ENCODE peak calls at places on chromosomes 5 and 9, in four cellular contexts. One of them, this sample, is unnamed.

GRCh38 chr5:68046445-68046844 is 169.1 kb upstream of the PIK3R1 start:
- DNase-seq in GM23338: no peak
- DNase-seq in AG04449: peak
- DNase-seq in fibroblast of lung: peak
- DNase-seq in this sample: peak

GRCh38 chr9:126150411-126151030 is 176.1 kb upstream of the MVB12B start:
- DNase-seq in fibroblast of lung: no peak
- DNase-seq in GM23338: no peak
- DNase-seq in AG04449: no peak
- DNase-seq in this sample: no peak

GRCh38 chr5:35136386-35136785 is 88.6 kb upstream of the AGXT2 start:
- DNase-seq in GM23338: no peak
- DNase-seq in fibroblast of lung: peak
- DNase-seq in AG04449: peak
- DNase-seq in this sample: peak

GRCh38 chr5:119279093-119279492 is 76.7 kb upstream of the TNFAIP8 start:
- DNase-seq in GM23338: no peak
- DNase-seq in fibroblast of lung: no peak
- DNase-seq in AG04449: no peak
- DNase-seq in this sample: no peak

GRCh38 chr5:173802670-173803165 is 85.4 kb upstream of the CPEB4 start:
- DNase-seq in fibroblast of lung: peak
- DNase-seq in AG04449: no peak
- DNase-seq in GM23338: no peak
- DNase-seq in this sample: peak

GRCh38 chr9:112037281-112038016 is 137.6 kb downstream of the SUSD1 start:
- DNase-seq in GM23338: no peak
- DNase-seq in fibroblast of lung: peak
- DNase-seq in AG04449: peak
- DNase-seq in this sample: peak

GRCh38 chr5:60779431-60779830 is 64.6 kb downstream of the ELOVL7 start:
- DNase-seq in fibroblast of lung: no peak
- DNase-seq in AG04449: no peak
- DNase-seq in GM23338: peak
- DNase-seq in this sample: no peak

GRCh38 chr5:168147536-168148460 is 143.6 kb upstream of the WWC1 start:
- DNase-seq in AG04449: no peak
- DNase-seq in fibroblast of lung: no peak
- DNase-seq in GM23338: no peak
- DNase-seq in this sample: no peak

GRCh38 chr5:26009742-26010141 is 1028.6 kb downstream of the CDH9 start:
- DNase-seq in fibroblast of lung: no peak
- DNase-seq in AG04449: no peak
- DNase-seq in GM23338: peak
- DNase-seq in this sample: no peak

GRCh38 chr9:87402537-87402936 is 95.1 kb upstream of the DAPK1 start:
- DNase-seq in fibroblast of lung: no peak
- DNase-seq in GM23338: no peak
- DNase-seq in AG04449: no peak
- DNase-seq in this sample: no peak

GRCh38 chr5:19880859-19881436 is 107.1 kb downstream of the CDH18 start:
- DNase-seq in fibroblast of lung: no peak
- DNase-seq in AG04449: no peak
- DNase-seq in GM23338: peak
- DNase-seq in this sample: no peak

GRCh38 chr9:129446828-129447550 is 173.9 kb downstream of the C9orf50 start:
- DNase-seq in GM23338: no peak
- DNase-seq in AG04449: no peak
- DNase-seq in fibroblast of lung: no peak
- DNase-seq in this sample: no peak

GRCh38 chr9:128733256-128733655 is 9.3 kb upstream of the ZDHHC12 start:
- DNase-seq in GM23338: peak
- DNase-seq in AG04449: no peak
- DNase-seq in fibroblast of lung: peak
- DNase-seq in this sample: peak

GRCh38 chr9:105887679-105888078 is 193.3 kb downstream of the TMEM38B start:
- DNase-seq in fibroblast of lung: no peak
- DNase-seq in AG04449: no peak
- DNase-seq in GM23338: no peak
- DNase-seq in this sample: no peak

GRCh38 chr5:12648558-12648957 is 744.3 kb upstream of the CTNND2 start:
- DNase-seq in fibroblast of lung: no peak
- DNase-seq in GM23338: no peak
- DNase-seq in AG04449: no peak
- DNase-seq in this sample: no peak

GRCh38 chr5:96288845-96289185 is 144.2 kb downstream of the PCSK1 start:
- DNase-seq in AG04449: no peak
- DNase-seq in fibroblast of lung: peak
- DNase-seq in GM23338: no peak
- DNase-seq in this sample: peak

GRCh38 chr5:98307811-98308210 is 465.7 kb upstream of the RGMB start:
- DNase-seq in AG04449: peak
- DNase-seq in GM23338: no peak
- DNase-seq in fibroblast of lung: peak
- DNase-seq in this sample: peak

GRCh38 chr5:143886621-143887301 is 74.8 kb downstream of the HMHB1 start:
- DNase-seq in fibroblast of lung: peak
- DNase-seq in GM23338: no peak
- DNase-seq in AG04449: no peak
- DNase-seq in this sample: peak

GRCh38 chr9:89312154-89312616 is 1.2 kb downstream of the CKS2 start:
- DNase-seq in fibroblast of lung: peak
- DNase-seq in GM23338: peak
- DNase-seq in AG04449: no peak
- DNase-seq in this sample: peak

GRCh38 chr5:109844695-109845094 is 155.0 kb downstream of the MAN2A1 start:
- DNase-seq in fibroblast of lung: peak
- DNase-seq in AG04449: peak
- DNase-seq in GM23338: no peak
- DNase-seq in this sample: peak

GRCh38 chr9:98570663-98571440 is 137.9 kb downstream of the GABBR2 start:
- DNase-seq in GM23338: peak
- DNase-seq in AG04449: no peak
- DNase-seq in fibroblast of lung: no peak
- DNase-seq in this sample: no peak
- TF ChIP-seq CTCF in GM23338: peak
- TF ChIP-seq CTCF in AG04449: no peak
- TF ChIP-seq CTCF in fibroblast of lung: no peak
- TF ChIP-seq CTCF in this sample: no peak

DNA sequence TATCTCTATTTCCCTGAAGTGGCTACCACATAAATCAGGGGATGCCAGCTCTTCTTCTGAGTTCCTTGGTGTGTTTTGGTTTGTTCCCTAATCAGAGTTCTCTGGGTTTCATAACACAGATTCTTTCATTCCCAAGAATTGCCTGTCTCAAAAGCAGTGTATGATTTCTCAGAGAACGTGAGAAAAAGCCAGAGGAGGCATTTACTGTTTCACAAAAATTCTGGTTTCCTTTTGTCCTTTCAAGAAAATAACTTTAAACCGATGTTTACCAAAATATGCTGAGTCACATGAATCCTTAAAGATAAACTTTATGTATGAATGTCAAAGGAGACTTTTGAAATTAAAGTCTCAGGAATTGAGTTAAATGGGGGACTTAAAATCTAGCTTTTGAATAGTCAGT is 314.3 kb downstream of the EBF1 start:
- DNase-seq in AG04449: no peak
- DNase-seq in GM23338: no peak
- DNase-seq in fibroblast of lung: peak
- DNase-seq in this sample: peak
- TF ChIP-seq CTCF in AG04449: no peak
- TF ChIP-seq CTCF in GM23338: no peak
- TF ChIP-seq CTCF in fibroblast of lung: no peak
- TF ChIP-seq CTCF in this sample: no peak

DNA sequence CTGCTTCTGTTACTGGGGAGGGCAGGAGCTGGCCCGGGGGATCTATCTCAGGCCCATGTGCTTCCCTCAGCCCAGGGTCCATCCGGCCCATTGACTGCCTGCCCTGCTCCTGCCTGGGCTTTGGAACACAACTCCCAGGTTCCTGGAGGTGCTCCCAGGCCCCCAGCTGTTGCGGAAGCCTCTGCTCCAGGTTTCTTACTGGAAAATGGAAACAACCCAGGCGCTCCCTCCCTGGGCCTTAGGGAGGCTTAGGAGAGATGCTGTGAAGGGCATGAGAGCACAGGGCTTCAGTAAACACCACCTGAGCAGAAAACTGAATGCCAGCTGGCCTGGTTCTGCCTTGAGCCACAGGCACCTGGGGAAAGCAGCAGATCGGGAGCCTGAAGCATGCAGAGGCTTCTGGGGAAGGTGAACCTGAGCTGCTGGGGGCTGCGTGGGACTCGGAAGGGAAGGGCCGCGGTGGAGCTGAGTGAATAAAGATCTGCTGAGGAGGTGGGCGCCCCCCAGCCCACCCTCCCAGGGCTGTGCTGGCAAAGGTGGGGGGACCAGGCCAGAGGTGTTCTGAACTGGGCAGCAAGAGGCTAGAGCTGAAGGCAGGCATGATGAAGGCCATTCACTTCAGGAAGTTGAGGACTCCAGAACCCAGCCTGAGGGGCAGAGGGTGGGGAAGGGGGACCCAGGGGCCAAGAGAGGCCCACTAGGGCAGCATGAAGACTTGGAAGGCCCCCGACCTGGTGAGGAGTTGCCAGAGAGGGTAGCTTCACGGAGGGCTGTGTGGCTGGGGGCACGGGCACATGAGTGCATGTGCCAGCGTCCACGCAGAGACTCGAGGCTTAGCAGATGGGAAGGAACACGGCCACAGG is 64.8 kb downstream of the SHB start:
- DNase-seq in AG04449: no peak
- DNase-seq in fibroblast of lung: no peak
- DNase-seq in GM23338: no peak
- DNase-seq in this sample: no peak
- TF ChIP-seq CTCF in AG04449: no peak
- TF ChIP-seq CTCF in fibroblast of lung: no peak
- TF ChIP-seq CTCF in GM23338: no peak
- TF ChIP-seq CTCF in this sample: no peak

GRCh38 chr9:131801811-131802210 is 61.9 kb upstream of the RAPGEF1 start:
- DNase-seq in GM23338: peak
- DNase-seq in AG04449: no peak
- DNase-seq in fibroblast of lung: no peak
- DNase-seq in this sample: no peak
- TF ChIP-seq CTCF in GM23338: peak
- TF ChIP-seq CTCF in AG04449: no peak
- TF ChIP-seq CTCF in fibroblast of lung: no peak
- TF ChIP-seq CTCF in this sample: no peak

GRCh38 chr5:135978212-135978631 is 23.4 kb upstream of the LECT2 start:
- DNase-seq in AG04449: no peak
- DNase-seq in GM23338: peak
- DNase-seq in fibroblast of lung: no peak
- DNase-seq in this sample: no peak

GRCh38 chr5:135978993-135979392 is 24.2 kb upstream of the LECT2 start:
- DNase-seq in GM23338: no peak
- DNase-seq in AG04449: no peak
- DNase-seq in fibroblast of lung: no peak
- DNase-seq in this sample: no peak

GRCh38 chr5:135976216-135976615 is 21.4 kb upstream of the LECT2 start:
- DNase-seq in GM23338: no peak
- DNase-seq in AG04449: no peak
- DNase-seq in fibroblast of lung: no peak
- DNase-seq in this sample: no peak

GRCh38 chr5:135979510-135979909 is 24.7 kb upstream of the LECT2 start:
- DNase-seq in GM23338: no peak
- DNase-seq in AG04449: no peak
- DNase-seq in fibroblast of lung: peak
- DNase-seq in this sample: peak

DNA sequence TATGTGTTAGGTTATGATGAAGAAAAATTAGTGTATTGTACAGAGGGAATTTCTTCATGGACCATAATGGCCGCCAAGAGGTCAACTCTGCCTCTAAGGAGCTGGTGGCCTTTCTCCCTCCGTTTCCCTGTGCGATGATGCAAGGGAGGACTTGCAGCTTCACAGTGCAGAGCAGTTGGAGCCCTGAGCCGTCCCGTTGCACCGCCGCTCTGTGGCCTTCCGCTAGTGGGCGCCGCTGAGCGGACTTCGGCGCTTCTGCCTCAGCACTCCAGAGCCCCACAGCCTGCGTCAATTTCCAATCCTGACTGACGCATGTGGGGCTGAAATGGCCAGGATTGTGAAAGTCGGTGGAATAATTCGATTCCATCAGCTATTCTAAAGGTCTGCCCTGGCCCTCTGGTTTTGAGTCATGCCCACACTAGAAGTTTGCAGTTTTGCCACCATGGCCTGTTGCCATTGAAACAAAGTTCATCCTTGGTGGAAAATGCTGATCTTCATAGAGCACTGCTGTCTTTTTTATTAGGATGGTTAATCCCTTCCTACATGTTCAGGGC is 22.7 kb upstream of the LECT2 start:
- DNase-seq in AG04449: no peak
- DNase-seq in fibroblast of lung: peak
- DNase-seq in GM23338: peak
- DNase-seq in this sample: no peak
- TF ChIP-seq CTCF in AG04449: peak
- TF ChIP-seq CTCF in fibroblast of lung: peak
- TF ChIP-seq CTCF in GM23338: peak
- TF ChIP-seq CTCF in this sample: no peak

DNA sequence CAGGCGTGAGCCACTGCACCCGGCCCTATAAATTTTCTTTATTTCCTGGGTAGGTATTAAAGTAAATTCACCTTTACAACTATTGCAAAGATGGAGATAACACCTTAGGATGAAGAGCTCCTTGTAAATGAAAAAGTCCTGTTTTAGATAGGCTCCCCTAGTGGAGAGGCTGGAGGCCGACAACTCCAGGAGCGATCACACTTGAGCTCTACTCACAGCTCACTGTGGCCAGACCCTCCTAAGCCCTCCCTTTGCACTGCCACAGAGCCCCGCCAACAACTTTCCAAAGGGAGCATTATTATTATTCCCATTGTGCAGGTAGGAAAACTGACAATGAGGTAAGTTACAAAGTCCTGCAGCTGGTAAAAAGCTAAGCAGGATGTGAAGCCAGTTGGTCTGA is 139.1 kb upstream of the ERCC6L2 start:
- DNase-seq in fibroblast of lung: no peak
- DNase-seq in AG04449: no peak
- DNase-seq in GM23338: peak
- DNase-seq in this sample: no peak
- TF ChIP-seq CTCF in fibroblast of lung: peak
- TF ChIP-seq CTCF in AG04449: peak
- TF ChIP-seq CTCF in GM23338: peak
- TF ChIP-seq CTCF in this sample: peak

DNA sequence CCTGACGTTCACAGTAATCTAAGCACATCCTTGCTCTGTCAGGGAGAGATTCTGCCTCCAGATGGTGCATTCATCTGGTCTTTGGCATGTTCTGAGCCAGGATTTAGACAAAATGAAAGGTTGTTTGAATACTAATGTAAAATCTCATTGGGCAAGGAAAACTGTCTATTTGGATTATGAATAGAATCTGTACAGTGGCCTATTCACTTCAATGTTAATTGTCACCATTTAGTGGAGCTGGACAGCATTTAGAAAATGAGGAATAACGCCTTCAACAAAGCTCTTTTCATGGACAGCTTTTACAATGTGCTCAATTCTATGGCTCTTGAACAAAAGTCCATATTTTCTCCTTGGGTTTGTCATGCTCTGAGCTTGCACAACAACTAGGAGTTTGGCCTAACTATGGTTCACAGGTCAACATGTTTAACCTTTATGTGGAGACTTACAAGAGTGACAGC is 28.9 kb downstream of the ARHGEF28 start:
- DNase-seq in GM23338: no peak
- DNase-seq in AG04449: no peak
- DNase-seq in fibroblast of lung: no peak
- DNase-seq in this sample: no peak
- TF ChIP-seq CTCF in GM23338: no peak
- TF ChIP-seq CTCF in AG04449: no peak
- TF ChIP-seq CTCF in fibroblast of lung: no peak
- TF ChIP-seq CTCF in this sample: no peak